ENCODE peak calls at places on chromosomes 5 and 9, in ten cellular contexts. G is MM.1S, O is adrenal gland, Z is tibial artery, H is colonic mucosa, C is K562, N is SK-N-SH, X is spleen, L is psoas muscle, I is uterus. U is an unnamed sample. For H3K4me1 and H3K9me3, the result is how much of the 10 kb centered on the place peaks cover.

GRCh38 chr5:135950611-135951010 is 4.2 kb downstream of the LECT2 start:
- DNase-seq in C (no peak), I (no peak), G (no peak), O (no peak), H (no peak), N (no peak), X (no peak), L (no peak), Z (no peak), U (no peak)

GRCh38 chr5:65512170-65512937 is 30.6 kb upstream of the ADAMTS6 start:
- DNase-seq in H (no peak), X (no peak), I (no peak), O (no peak), C (no peak), N (no peak), Z (no peak), G (no peak), L (no peak), U (no peak)

GRCh38 chr9:91073049-91073810 is 271.6 kb downstream of the SYK start:
- DNase-seq in N (no peak), I (no peak), Z (no peak), L (no peak), X (no peak), C (no peak), O (no peak), H (no peak), G (no peak), U (no peak)

GRCh38 chr9:109816490-109816889 is 36.5 kb downstream of the PALM2AKAP2 start:
- DNase-seq in C (no peak), L (no peak), N (no peak), H (no peak), X (no peak), Z (no peak), I (no peak), G (no peak), O (peak), U (no peak)

GRCh38 chr5:84292788-84293653 is 91.7 kb downstream of the EDIL3 start:
- DNase-seq in C (no peak), X (no peak), O (no peak), H (no peak), I (no peak), Z (no peak), L (no peak), G (no peak), N (no peak), U (no peak)

GRCh38 chr5:139064613-139065012 is 133.6 kb downstream of the SIL1 start:
- DNase-seq in X (no peak), L (no peak), C (no peak), Z (no peak), I (no peak), G (no peak), N (no peak), H (no peak), O (no peak), U (no peak)

GRCh38 chr9:127163409-127163808 is 41.0 kb upstream of the ANGPTL2 start:
- DNase-seq in N (no peak), C (no peak), O (peak), X (no peak), H (no peak), G (peak), I (peak), Z (no peak), L (no peak), U (peak)

GRCh38 chr5:5326126-5326758 is 96.2 kb upstream of the ICE1 start:
- DNase-seq in N (no peak), L (no peak), G (no peak), O (no peak), C (no peak), Z (no peak), X (no peak), H (no peak), I (no peak), U (no peak)

GRCh38 chr5:51960617-51961115 is 577.4 kb downstream of the ISL1 start:
- DNase-seq in X (no peak), C (no peak), N (peak), I (no peak), G (peak), Z (no peak), L (no peak), H (no peak), O (no peak), U (no peak)

GRCh38 chr5:173383711-173384110 is 55.5 kb upstream of the STC2 start:
- DNase-seq in O (no peak), C (no peak), H (no peak), L (no peak), G (no peak), X (no peak), Z (no peak), I (no peak), N (no peak), U (no peak)

GRCh38 chr5:143229426-143229895 is 174.0 kb downstream of the NR3C1 start:
- DNase-seq in I (no peak), O (peak), H (no peak), Z (no peak), N (no peak), L (no peak), G (peak), C (no peak), X (no peak), U (no peak)

GRCh38 chr9:123743737-123744136 is 186.2 kb downstream of the DENND1A start:
- DNase-seq in G (peak), X (no peak), I (no peak), O (no peak), H (no peak), N (no peak), Z (no peak), L (no peak), C (no peak), U (no peak)

GRCh38 chr9:129828969-129829368 is 5.0 kb upstream of the TOR1A start:
- DNase-seq in X (no peak), C (no peak), O (no peak), I (no peak), L (no peak), Z (no peak), H (no peak), G (no peak), N (no peak), U (no peak)

GRCh38 chr9:70021026-70021571 is 22.5 kb upstream of the MAMDC2 start:
- DNase-seq in I (peak), N (no peak), X (no peak), L (no peak), H (no peak), G (no peak), O (no peak), C (no peak), Z (no peak), U (peak)

GRCh38 chr5:34684980-34685352 is 28.8 kb downstream of the RAI14 start:
- DNase-seq in I (no peak), G (no peak), C (no peak), H (no peak), Z (no peak), X (no peak), L (no peak), O (no peak), N (no peak), U (no peak)

GRCh38 chr9:36317766-36318165 is 59.5 kb upstream of the GNE start:
- DNase-seq in G (no peak), N (no peak), I (no peak), X (no peak), L (no peak), H (peak), O (no peak), Z (no peak), C (no peak), U (no peak)

GRCh38 chr5:123813937-123814624 is 302.1 kb downstream of the CSNK1G3 start:
- DNase-seq in N (peak), Z (no peak), H (no peak), G (no peak), L (no peak), C (no peak), O (no peak), I (no peak), X (no peak), U (no peak)

GRCh38 chr9:103281126-103281525 is 286.0 kb downstream of the CYLC2 start:
- DNase-seq in G (no peak), L (no peak), O (no peak), C (no peak), Z (no peak), N (no peak), X (no peak), H (no peak), I (no peak), U (no peak)

GRCh38 chr5:174328626-174329299 is 283.3 kb downstream of the NSG2 start:
- DNase-seq in I (no peak), X (no peak), O (no peak), C (no peak), L (no peak), G (no peak), Z (no peak), H (no peak), N (no peak), U (no peak)

GRCh38 chr9:21119093-21119770 is 22.4 kb downstream of the IFNW1 start:
- DNase-seq in H (no peak), G (peak), N (no peak), I (no peak), X (no peak), Z (no peak), O (no peak), C (no peak), L (no peak), U (no peak)

GRCh38 chr5:170503970-170504525 is at the start of gene KCNIP1:
- DNase-seq in H (no peak), N (peak), X (no peak), I (no peak), C (no peak), G (no peak), O (peak), L (no peak), Z (no peak), U (peak)

GRCh38 chr5:138458353-138458752 is 6.9 kb upstream of the EGR1 start:
- DNase-seq in N (no peak), X (no peak), I (no peak), H (no peak), G (no peak), L (no peak), O (no peak), Z (no peak), C (no peak), U (no peak)

GRCh38 chr9:36306481-36307306 is 48.4 kb upstream of the GNE start:
- DNase-seq in L (no peak), C (no peak), I (no peak), N (no peak), Z (no peak), O (no peak), X (no peak), H (peak), G (no peak), U (no peak)

GRCh38 chr9:79308012-79308411 is 263.8 kb upstream of the TLE4 start:
- DNase-seq in I (no peak), L (no peak), H (no peak), X (no peak), C (no peak), G (no peak), N (no peak), Z (no peak), O (no peak), U (no peak)

GRCh38 chr9:79302002-79302401 is 269.8 kb upstream of the TLE4 start:
- DNase-seq in Z (no peak), H (no peak), X (no peak), L (no peak), O (no peak), N (no peak), C (no peak), G (no peak), I (no peak), U (no peak)

GRCh38 chr9:79301549-79301948 is 270.2 kb upstream of the TLE4 start:
- DNase-seq in Z (no peak), L (no peak), N (no peak), X (no peak), C (no peak), G (no peak), I (no peak), H (no peak), O (no peak), U (no peak)

GRCh38 chr9:79300153-79300552 is 271.6 kb upstream of the TLE4 start:
- DNase-seq in L (no peak), C (no peak), O (no peak), G (no peak), N (peak), X (no peak), Z (no peak), I (no peak), H (no peak), U (no peak)

DNA sequence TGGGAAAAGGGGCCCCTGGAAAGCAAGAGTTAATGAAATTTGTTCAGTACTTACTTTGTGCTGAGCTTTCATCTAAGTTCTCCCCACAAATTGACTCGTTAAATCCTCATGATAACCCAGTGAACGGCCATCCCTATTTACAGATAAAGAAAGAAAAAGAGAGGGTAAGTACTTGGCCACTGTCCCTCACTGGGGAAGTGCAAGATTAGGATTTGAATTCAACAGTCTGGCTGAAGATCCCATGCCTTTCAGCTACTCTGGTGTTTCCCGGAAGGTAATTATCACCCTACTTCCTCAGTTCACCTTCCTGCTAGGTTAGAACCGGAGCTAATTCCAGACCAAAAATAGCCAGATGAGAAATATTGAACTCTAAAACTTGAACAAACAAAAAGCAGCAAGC is 269.2 kb upstream of the TLE4 start:
- DNase-seq in N (no peak), H (no peak), L (no peak), O (no peak), X (no peak), Z (no peak), I (no peak), G (no peak), C (no peak), U (no peak)
- H3K4me1 ChIP-seq in N (under half), H (under half), L (under half), O (under half), X (under half), Z (under half), I (under half), G (under half), C (under half), U (under half)

DNA sequence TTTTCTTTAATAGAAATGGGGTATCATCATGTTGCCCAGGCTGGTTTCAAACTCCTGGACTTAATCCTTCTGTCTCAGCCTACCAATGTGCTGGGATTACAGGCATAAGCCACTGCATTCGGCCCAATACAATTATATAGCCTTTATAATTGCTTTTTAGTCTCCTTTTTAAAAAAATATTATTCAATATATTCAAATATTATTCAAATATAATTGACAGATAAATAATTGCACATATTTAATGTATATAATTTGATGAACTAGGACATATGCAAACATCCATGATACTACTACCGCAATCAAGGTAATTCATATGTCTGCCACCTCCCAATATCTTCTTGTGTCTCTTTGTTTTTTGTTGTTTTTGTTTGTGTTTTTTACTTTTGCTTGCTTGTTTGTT is 894.2 kb upstream of the PTPRD start:
- DNase-seq in Z (no peak), X (no peak), I (no peak), C (no peak), N (no peak), L (no peak), G (no peak), O (no peak), H (no peak), U (no peak)
- H3K9me3 ChIP-seq in Z (under half), X (under half), I (under half), C (under half), N (under half), L (under half), G (under half), O (under half), H (under half), U (under half)

GRCh38 chr9:136599811-136600660 is 54.2 kb upstream of the NOTCH1 start:
- DNase-seq in C (no peak), I (no peak), X (no peak), G (no peak), H (no peak), N (no peak), L (no peak), Z (no peak), O (no peak), U (no peak)

GRCh38 chr9:136596630-136597031 is 50.8 kb upstream of the NOTCH1 start:
- DNase-seq in O (no peak), X (no peak), C (no peak), N (no peak), Z (no peak), G (no peak), L (no peak), H (no peak), I (no peak), U (no peak)

GRCh38 chr9:136597141-136597885 is 51.5 kb upstream of the NOTCH1 start:
- DNase-seq in L (no peak), I (no peak), C (no peak), X (no peak), O (no peak), Z (no peak), N (no peak), G (no peak), H (peak), U (no peak)

GRCh38 chr9:136597965-136598364 is 52.1 kb upstream of the NOTCH1 start:
- DNase-seq in I (no peak), C (no peak), G (no peak), O (no peak), H (no peak), X (no peak), L (no peak), Z (no peak), N (no peak), U (peak)

DNA sequence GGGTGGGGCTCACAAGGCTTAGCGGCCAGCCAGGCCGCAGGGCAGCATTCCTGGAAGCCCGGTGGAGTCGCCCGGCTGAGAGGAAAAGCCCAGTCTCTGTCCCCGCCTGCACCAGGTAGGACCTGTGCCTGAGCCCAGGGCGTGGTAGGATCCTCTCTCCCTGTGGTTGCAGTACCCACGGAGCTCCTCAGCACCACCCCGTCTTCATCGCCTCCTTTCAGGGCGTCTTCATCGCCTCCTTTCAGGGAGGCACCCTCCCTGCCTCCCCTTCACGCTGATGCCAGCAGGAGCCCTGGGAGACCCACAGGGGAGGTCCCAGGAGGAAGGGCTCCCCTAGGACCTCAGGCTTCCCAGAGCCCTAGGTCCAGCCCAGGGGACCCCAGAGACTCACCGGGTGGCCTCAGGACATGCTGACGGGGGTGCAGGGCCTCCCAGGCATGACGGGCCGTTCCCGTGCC is 53.3 kb upstream of the NOTCH1 start:
- DNase-seq in O (no peak), N (no peak), G (no peak), X (no peak), Z (no peak), I (no peak), H (no peak), C (no peak), L (no peak), U (no peak)
- H3K4me1 ChIP-seq in O (under half), N (under half), G (under half), X (under half), Z (under half), I (under half), H (under half), C (under half), L (under half), U (under half)

DNA sequence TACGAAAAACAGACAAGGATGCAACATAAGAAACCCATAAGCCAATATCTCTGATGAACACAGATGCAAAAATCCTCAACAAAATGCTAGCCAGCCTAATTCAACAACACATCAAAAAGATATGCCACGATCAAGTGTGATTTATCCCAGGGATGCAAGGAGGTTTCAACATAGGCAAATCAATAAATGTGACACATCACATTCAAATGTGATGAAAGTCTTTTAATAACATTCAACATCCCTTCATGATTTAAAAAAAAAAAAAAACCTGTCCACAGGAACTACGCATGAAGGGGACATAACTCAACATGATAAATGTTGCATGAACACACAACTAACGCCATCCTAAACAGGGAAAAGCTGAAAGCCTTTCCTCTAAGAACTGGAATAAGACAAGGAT is 102.2 kb downstream of the PLPP1 start:
- DNase-seq in L (no peak), N (no peak), O (no peak), Z (no peak), G (no peak), C (no peak), I (no peak), H (no peak), X (no peak), U (no peak)
- H3K9me3 ChIP-seq in L (under half), N (under half), O (under half), Z (under half), G (under half), C (under half), I (under half), H (under half), X (half or more), U (under half)

DNA sequence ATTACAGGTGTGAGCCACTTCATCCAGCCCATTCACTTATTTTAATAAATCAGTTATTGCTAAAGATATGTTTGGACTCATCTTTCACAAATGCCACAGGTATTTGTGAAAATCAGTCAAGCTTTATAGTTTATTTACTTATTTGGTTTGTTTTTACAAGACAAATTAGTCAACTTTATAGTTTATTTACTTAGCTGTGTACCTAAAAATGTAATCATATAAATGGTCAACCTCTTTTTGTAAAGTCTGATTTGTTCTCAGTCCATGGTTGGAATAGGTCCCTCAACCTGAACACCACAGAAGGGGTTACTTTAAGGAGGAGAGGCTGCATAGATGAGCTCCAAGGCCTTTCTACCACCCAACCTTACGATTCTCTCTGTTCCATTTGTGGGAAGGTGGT is 80.2 kb downstream of the GNAQ start:
- DNase-seq in O (no peak), I (no peak), G (no peak), N (no peak), H (no peak), C (no peak), L (no peak), X (no peak), Z (no peak), U (no peak)
- H3K4me1 ChIP-seq in O (under half), I (under half), G (under half), N (under half), H (under half), C (under half), L (half or more), X (under half), Z (half or more), U (half or more)

GRCh38 chr9:135147473-135147805 is 60.0 kb downstream of the OLFM1 start:
- DNase-seq in X (no peak), I (no peak), C (no peak), N (no peak), G (no peak), H (no peak), Z (no peak), L (no peak), O (no peak), U (no peak)

GRCh38 chr9:135146766-135147472 is 59.5 kb downstream of the OLFM1 start:
- DNase-seq in O (peak), C (no peak), X (no peak), L (no peak), Z (no peak), I (no peak), H (no peak), N (peak), G (no peak), U (no peak)

GRCh38 chr9:135147938-135148337 is 60.5 kb downstream of the OLFM1 start:
- DNase-seq in O (no peak), I (no peak), C (no peak), G (no peak), N (no peak), X (no peak), Z (no peak), H (no peak), L (no peak), U (no peak)

GRCh38 chr9:135149876-135150275 is 62.4 kb downstream of the OLFM1 start:
- DNase-seq in O (no peak), G (no peak), X (no peak), Z (no peak), I (no peak), H (no peak), L (no peak), C (no peak), N (no peak), U (no peak)

GRCh38 chr9:135148386-135148785 is 60.9 kb downstream of the OLFM1 start:
- DNase-seq in X (no peak), Z (no peak), C (no peak), G (no peak), I (no peak), O (no peak), L (no peak), N (no peak), H (no peak), U (no peak)
- H3K9me3 ChIP-seq in X (under half), Z (under half), C (under half), G (under half), I (under half), O (under half), L (under half), N (under half), H (under half), U (under half)